ENCODE peak calls at places on chromosomes 11 and 22, in seven cellular contexts. One of them, this sample, is unnamed.

GRCh38 chr11:908273-908672 is 2.3 kb downstream of the CHID1 start:
- DNase-seq in transverse colon: no peak
- DNase-seq in vagina: no peak
- DNase-seq in HepG2: no peak
- DNase-seq in breast epithelium: no peak
- DNase-seq in sigmoid colon: no peak
- DNase-seq in HCT116: no peak
- DNase-seq in this sample: no peak

GRCh38 chr11:91407842-91408241 is 816.8 kb upstream of the FAT3 start:
- DNase-seq in transverse colon: no peak
- DNase-seq in vagina: no peak
- DNase-seq in HepG2: no peak
- DNase-seq in breast epithelium: no peak
- DNase-seq in sigmoid colon: no peak
- DNase-seq in HCT116: no peak
- DNase-seq in this sample: no peak

GRCh38 chr11:96235725-96236124 is 107.3 kb downstream of the MAML2 start:
- DNase-seq in transverse colon: no peak
- DNase-seq in vagina: no peak
- DNase-seq in HepG2: no peak
- DNase-seq in breast epithelium: no peak
- DNase-seq in sigmoid colon: no peak
- DNase-seq in HCT116: no peak
- DNase-seq in this sample: no peak

GRCh38 chr11:26703792-26704191 is 18.1 kb downstream of the SLC5A12 start:
- DNase-seq in transverse colon: no peak
- DNase-seq in vagina: no peak
- DNase-seq in HepG2: no peak
- DNase-seq in breast epithelium: no peak
- DNase-seq in sigmoid colon: no peak
- DNase-seq in HCT116: no peak
- DNase-seq in this sample: no peak

GRCh38 chr11:114040706-114041211 is 18.8 kb upstream of the ZBTB16 start:
- DNase-seq in transverse colon: peak
- DNase-seq in vagina: no peak
- DNase-seq in HepG2: peak
- DNase-seq in breast epithelium: no peak
- DNase-seq in sigmoid colon: peak
- DNase-seq in HCT116: no peak
- DNase-seq in this sample: peak

GRCh38 chr11:74327076-74327475 is 15.6 kb upstream of the P4HA3 start:
- DNase-seq in transverse colon: no peak
- DNase-seq in vagina: no peak
- DNase-seq in HepG2: no peak
- DNase-seq in breast epithelium: no peak
- DNase-seq in sigmoid colon: no peak
- DNase-seq in HCT116: no peak
- DNase-seq in this sample: no peak

GRCh38 chr22:49827853-49828598 is at the start of gene BRD1:
- DNase-seq in transverse colon: peak
- DNase-seq in vagina: no peak
- DNase-seq in HepG2: no peak
- DNase-seq in breast epithelium: no peak
- DNase-seq in sigmoid colon: no peak
- DNase-seq in HCT116: no peak
- DNase-seq in this sample: peak

GRCh38 chr11:74311352-74311926 is at the start of gene P4HA3:
- DNase-seq in transverse colon: peak
- DNase-seq in vagina: no peak
- DNase-seq in HepG2: peak
- DNase-seq in breast epithelium: no peak
- DNase-seq in sigmoid colon: peak
- DNase-seq in HCT116: peak
- DNase-seq in this sample: peak

GRCh38 chr11:69306821-69307220 is 12.9 kb downstream of the MYEOV start:
- DNase-seq in transverse colon: no peak
- DNase-seq in vagina: no peak
- DNase-seq in HepG2: no peak
- DNase-seq in breast epithelium: no peak
- DNase-seq in sigmoid colon: peak
- DNase-seq in HCT116: no peak
- DNase-seq in this sample: no peak

GRCh38 chr11:27456140-27456801 is 16.3 kb downstream of the LGR4 start:
- DNase-seq in transverse colon: no peak
- DNase-seq in vagina: no peak
- DNase-seq in HepG2: peak
- DNase-seq in breast epithelium: no peak
- DNase-seq in sigmoid colon: no peak
- DNase-seq in HCT116: no peak
- DNase-seq in this sample: no peak

GRCh38 chr11:12854829-12855228 is 154.3 kb upstream of the RASSF10 start:
- DNase-seq in transverse colon: peak
- DNase-seq in vagina: no peak
- DNase-seq in HepG2: peak
- DNase-seq in breast epithelium: no peak
- DNase-seq in sigmoid colon: no peak
- DNase-seq in HCT116: no peak
- DNase-seq in this sample: no peak

GRCh38 chr11:111452146-111452545 is 60.0 kb downstream of the BTG4 start:
- DNase-seq in transverse colon: no peak
- DNase-seq in vagina: peak
- DNase-seq in HepG2: no peak
- DNase-seq in breast epithelium: no peak
- DNase-seq in sigmoid colon: no peak
- DNase-seq in HCT116: no peak
- DNase-seq in this sample: no peak

GRCh38 chr22:50191041-50191740 is 5.5 kb downstream of the TRABD start:
- DNase-seq in transverse colon: peak
- DNase-seq in vagina: no peak
- DNase-seq in HepG2: no peak
- DNase-seq in breast epithelium: no peak
- DNase-seq in sigmoid colon: no peak
- DNase-seq in HCT116: no peak
- DNase-seq in this sample: peak

GRCh38 chr22:38031491-38031890 is 25.7 kb upstream of the PICK1 start:
- DNase-seq in transverse colon: no peak
- DNase-seq in vagina: no peak
- DNase-seq in HepG2: no peak
- DNase-seq in breast epithelium: no peak
- DNase-seq in sigmoid colon: no peak
- DNase-seq in HCT116: no peak
- DNase-seq in this sample: no peak

GRCh38 chr22:49099496-49100124 is 728.1 kb downstream of the BRD1 start:
- DNase-seq in transverse colon: no peak
- DNase-seq in vagina: no peak
- DNase-seq in HepG2: no peak
- DNase-seq in breast epithelium: no peak
- DNase-seq in sigmoid colon: no peak
- DNase-seq in HCT116: peak
- DNase-seq in this sample: no peak

GRCh38 chr11:2258501-2259465 is 11.6 kb downstream of the ASCL2 start:
- DNase-seq in transverse colon: no peak
- DNase-seq in vagina: peak
- DNase-seq in HepG2: no peak
- DNase-seq in breast epithelium: no peak
- DNase-seq in sigmoid colon: peak
- DNase-seq in HCT116: no peak
- DNase-seq in this sample: peak

DNA sequence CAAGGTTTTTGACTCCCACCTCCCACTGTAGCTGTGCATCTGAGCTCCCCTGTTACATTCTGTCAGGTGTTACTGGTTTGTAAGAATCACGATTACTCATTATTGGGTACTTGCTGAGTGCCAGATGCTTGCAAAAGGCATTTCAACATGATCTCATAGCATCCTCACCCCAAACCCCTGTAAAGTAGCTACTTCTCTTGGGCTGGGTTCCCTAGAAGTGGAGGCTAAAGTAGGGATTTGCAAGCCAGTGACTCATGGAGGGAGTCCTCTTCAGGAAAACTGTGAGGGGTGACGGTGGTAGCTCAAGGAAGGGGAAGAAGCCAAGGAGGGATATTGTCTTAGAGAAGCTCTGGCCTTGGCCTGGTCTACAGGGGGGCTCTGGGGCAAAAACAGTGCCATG is 78.6 kb downstream of the TIMP3 start:
- DNase-seq in transverse colon: no peak
- DNase-seq in vagina: no peak
- DNase-seq in HepG2: no peak
- DNase-seq in breast epithelium: no peak
- DNase-seq in sigmoid colon: no peak
- DNase-seq in HCT116: no peak
- DNase-seq in this sample: no peak
- TF ChIP-seq CTCF in transverse colon: no peak
- TF ChIP-seq CTCF in vagina: no peak
- TF ChIP-seq CTCF in HepG2: no peak
- TF ChIP-seq CTCF in breast epithelium: no peak
- TF ChIP-seq CTCF in sigmoid colon: no peak
- TF ChIP-seq CTCF in HCT116: no peak
- TF ChIP-seq CTCF in this sample: no peak

DNA sequence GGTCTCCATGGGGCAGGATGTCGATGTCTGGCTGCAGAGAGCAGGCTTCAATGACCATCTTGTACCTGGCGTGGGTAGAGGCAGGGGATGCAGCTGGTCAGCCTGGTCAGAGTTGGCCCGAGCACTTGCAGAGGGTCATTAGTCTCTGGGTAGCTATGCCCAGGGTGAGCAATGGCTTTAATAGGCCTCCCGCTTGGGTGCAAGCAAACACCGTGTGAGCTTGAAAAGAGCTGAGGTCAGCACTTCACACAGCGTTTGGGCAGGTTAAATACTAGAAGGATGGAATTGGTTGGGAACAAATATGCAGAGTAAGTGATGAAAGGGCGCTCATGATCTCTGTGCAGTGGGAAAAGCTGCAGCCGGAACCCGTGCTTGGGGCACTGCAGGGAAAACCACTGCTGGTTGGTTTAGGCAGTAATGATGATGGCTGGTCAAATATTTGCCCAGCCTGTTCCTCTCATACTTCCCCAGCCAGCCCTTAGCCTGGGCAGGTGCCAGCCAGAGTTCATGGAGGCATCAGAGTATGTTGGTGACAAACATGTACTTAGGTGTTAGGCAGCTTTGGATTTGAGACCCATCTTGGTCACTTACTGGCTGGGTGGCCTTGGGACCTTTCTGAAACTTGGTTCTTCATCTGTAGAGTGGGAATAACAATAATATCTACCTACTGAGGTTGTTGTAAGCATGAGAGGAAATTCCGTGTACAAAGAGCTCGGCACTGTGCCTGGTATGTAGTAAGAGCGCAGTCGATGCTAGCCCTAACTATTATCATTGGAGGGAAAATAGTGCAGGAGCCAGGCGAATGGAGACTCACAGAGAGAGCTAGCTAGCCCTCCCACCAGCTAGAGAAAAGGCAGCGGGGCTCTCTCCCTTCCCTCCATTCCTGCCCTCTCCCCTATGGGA is 25.2 kb upstream of the KCNJ11 start:
- DNase-seq in transverse colon: peak
- DNase-seq in vagina: no peak
- DNase-seq in HepG2: peak
- DNase-seq in breast epithelium: peak
- DNase-seq in sigmoid colon: no peak
- DNase-seq in HCT116: no peak
- DNase-seq in this sample: peak
- TF ChIP-seq POLR2AphosphoS5 in transverse colon: no peak
- TF ChIP-seq POLR2AphosphoS5 in vagina: no peak
- TF ChIP-seq POLR2AphosphoS5 in HepG2: no peak
- TF ChIP-seq POLR2AphosphoS5 in breast epithelium: no peak
- TF ChIP-seq POLR2AphosphoS5 in sigmoid colon: no peak
- TF ChIP-seq POLR2AphosphoS5 in HCT116: no peak
- TF ChIP-seq POLR2AphosphoS5 in this sample: peak

GRCh38 chr22:29302681-29303465 is 3.6 kb upstream of the GAS2L1 start:
- DNase-seq in transverse colon: no peak
- DNase-seq in vagina: no peak
- DNase-seq in HepG2: no peak
- DNase-seq in breast epithelium: no peak
- DNase-seq in sigmoid colon: no peak
- DNase-seq in HCT116: no peak
- DNase-seq in this sample: peak
- TF ChIP-seq CTCF in transverse colon: no peak
- TF ChIP-seq CTCF in vagina: no peak
- TF ChIP-seq CTCF in HepG2: peak
- TF ChIP-seq CTCF in breast epithelium: no peak
- TF ChIP-seq CTCF in sigmoid colon: no peak
- TF ChIP-seq CTCF in HCT116: no peak
- TF ChIP-seq CTCF in this sample: no peak

GRCh38 chr11:61912530-61912898 is 4.9 kb downstream of the RAB3IL1 start:
- DNase-seq in transverse colon: no peak
- DNase-seq in vagina: no peak
- DNase-seq in HepG2: no peak
- DNase-seq in breast epithelium: no peak
- DNase-seq in sigmoid colon: peak
- DNase-seq in HCT116: no peak
- DNase-seq in this sample: no peak
- TF ChIP-seq POLR2AphosphoS5 in transverse colon: no peak
- TF ChIP-seq POLR2AphosphoS5 in vagina: no peak
- TF ChIP-seq POLR2AphosphoS5 in HepG2: no peak
- TF ChIP-seq POLR2AphosphoS5 in breast epithelium: no peak
- TF ChIP-seq POLR2AphosphoS5 in sigmoid colon: peak
- TF ChIP-seq POLR2AphosphoS5 in HCT116: no peak
- TF ChIP-seq POLR2AphosphoS5 in this sample: no peak

DNA sequence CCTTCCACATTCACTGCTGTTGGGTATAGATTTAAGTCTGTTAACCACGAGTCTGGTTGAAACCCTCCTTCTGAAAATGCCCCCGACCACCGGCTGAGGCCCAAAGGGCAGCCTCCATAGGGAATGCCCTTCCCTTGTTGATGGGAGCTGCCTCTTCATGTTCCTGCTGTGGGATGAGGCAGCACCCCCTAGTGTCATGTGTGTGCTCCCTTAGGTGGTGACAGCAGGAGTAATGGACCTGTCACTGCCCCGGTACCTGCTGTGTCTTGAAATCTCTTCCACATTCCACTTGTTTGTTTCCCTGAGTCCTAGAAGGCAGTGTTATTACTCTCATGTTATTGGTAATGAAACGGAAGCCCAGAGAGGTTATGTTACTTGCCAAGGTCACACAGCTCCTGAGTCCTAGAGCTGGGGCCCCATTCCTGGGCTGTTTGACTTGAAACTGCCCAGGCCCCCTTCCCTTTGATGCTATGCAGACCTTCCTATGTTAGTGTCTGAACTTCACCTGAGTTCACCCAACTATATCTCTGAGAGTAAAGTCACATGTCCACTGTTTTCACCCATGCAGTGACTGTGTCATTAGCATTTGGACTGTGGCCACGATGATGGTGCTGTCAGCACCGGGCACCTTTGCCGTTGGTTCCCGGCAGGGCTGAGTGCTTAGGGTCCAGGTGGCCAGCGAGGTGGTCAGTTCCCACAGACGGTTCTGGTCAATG is 234.3 kb downstream of the TBC1D22A start:
- DNase-seq in transverse colon: no peak
- DNase-seq in vagina: no peak
- DNase-seq in HepG2: peak
- DNase-seq in breast epithelium: no peak
- DNase-seq in sigmoid colon: peak
- DNase-seq in HCT116: no peak
- DNase-seq in this sample: no peak
- TF ChIP-seq CTCF in transverse colon: no peak
- TF ChIP-seq CTCF in vagina: no peak
- TF ChIP-seq CTCF in HepG2: peak
- TF ChIP-seq CTCF in breast epithelium: no peak
- TF ChIP-seq CTCF in sigmoid colon: no peak
- TF ChIP-seq CTCF in HCT116: peak
- TF ChIP-seq CTCF in this sample: no peak

GRCh38 chr11:47176328-47177228 is at the start of gene ARFGAP2:
- DNase-seq in transverse colon: peak
- DNase-seq in vagina: no peak
- DNase-seq in HepG2: peak
- DNase-seq in breast epithelium: peak
- DNase-seq in sigmoid colon: peak
- DNase-seq in HCT116: peak
- DNase-seq in this sample: peak
- TF ChIP-seq POLR2AphosphoS5 in transverse colon: peak
- TF ChIP-seq POLR2AphosphoS5 in vagina: peak
- TF ChIP-seq POLR2AphosphoS5 in HepG2: peak
- TF ChIP-seq POLR2AphosphoS5 in breast epithelium: no peak
- TF ChIP-seq POLR2AphosphoS5 in sigmoid colon: peak
- TF ChIP-seq POLR2AphosphoS5 in HCT116: peak
- TF ChIP-seq POLR2AphosphoS5 in this sample: peak

This sample was measured in stomach.